ENCODE peak calls at places on chromosomes 1 and 21, in eight cellular contexts. R is epithelial cell of esophagus, E is HuH-7, D is A549, N is foreskin fibroblast, K is mucosa of descending colon, I is mesenchymal stem cell, M is GM23338. F is an unnamed sample.

GRCh38 chr21:46111857-46112730 is 14.2 kb downstream of the COL6A2 start:
- DNase-seq in R (no peak), E (no peak), D (no peak), N (no peak), K (peak; percentile 49), I (no peak), M (no peak), F (peak; percentile 51)

GRCh38 chr1:51280321-51281096 is 44.4 kb downstream of the RNF11 start:
- DNase-seq in R (peak; percentile 50), E (no peak), D (no peak), N (no peak), K (no peak), I (no peak), M (no peak), F (no peak)

GRCh38 chr1:182163821-182164223 is 102.3 kb upstream of the ZNF648 start:
- DNase-seq in R (no peak), E (no peak), D (no peak), N (peak; percentile 81), K (no peak), I (no peak), M (no peak), F (no peak)

GRCh38 chr1:240491156-240491555 is 120.8 kb downstream of the GREM2 start:
- DNase-seq in R (peak; percentile 42), E (no peak), D (peak; percentile 8), N (no peak), K (no peak), I (peak; percentile 69), M (peak; percentile 29), F (peak; percentile 28)

GRCh38 chr1:205811660-205812059 is 1.3 kb downstream of the SLC41A1 start:
- DNase-seq in R (no peak), E (no peak), D (no peak), N (no peak), K (no peak), I (peak; percentile 17), M (no peak), F (no peak)

GRCh38 chr1:32332290-32333079 is 3.5 kb downstream of the MARCKSL1 start:
- DNase-seq in R (peak; percentile 71), E (no peak), D (no peak), N (no peak), K (peak; percentile 36), I (no peak), M (peak; percentile 75), F (no peak)

GRCh38 chr21:44255519-44255981 is 6.1 kb downstream of the DNMT3L start:
- DNase-seq in R (no peak), E (no peak), D (no peak), N (peak; percentile 17), K (peak; percentile 22), I (peak; percentile 50), M (no peak), F (peak; percentile 47)

GRCh38 chr1:229434005-229434640 is at the start of gene ACTA1:
- DNase-seq in R (no peak), E (no peak), D (no peak), N (no peak), K (no peak), I (no peak), M (peak; percentile 77), F (peak; percentile 81)

GRCh38 chr1:161081151-161081405 is 8.3 kb downstream of the NECTIN4 start:
- DNase-seq in R (no peak), E (no peak), D (no peak), N (no peak), K (no peak), I (no peak), M (no peak), F (no peak)

F was measured in H7.